ENCODE peak calls at places on chromosomes 5 and 9, in seven cellular contexts. One of them, this sample, is unnamed.

GRCh38 chr9:35333551-35333950 is 156.4 kb upstream of the RUSC2 start:
- DNase-seq in mammary epithelial cell: peak
- DNase-seq in HCT116: no peak
- DNase-seq in neural crest cell: no peak
- DNase-seq in left ventricle myocardium inferior: no peak
- DNase-seq in cardiac muscle cell: no peak
- DNase-seq in nephron progenitor cell: no peak
- DNase-seq in this sample: no peak

GRCh38 chr5:135847976-135848375 is 13.5 kb downstream of the SLC25A48 start:
- DNase-seq in mammary epithelial cell: no peak
- DNase-seq in nephron progenitor cell: no peak
- DNase-seq in left ventricle myocardium inferior: no peak
- DNase-seq in HCT116: no peak
- DNase-seq in neural crest cell: no peak
- DNase-seq in cardiac muscle cell: no peak
- DNase-seq in this sample: no peak

GRCh38 chr9:95585824-95586223 is 69.1 kb upstream of the PTCH1 start:
- DNase-seq in HCT116: no peak
- DNase-seq in cardiac muscle cell: no peak
- DNase-seq in nephron progenitor cell: no peak
- DNase-seq in neural crest cell: no peak
- DNase-seq in mammary epithelial cell: no peak
- DNase-seq in left ventricle myocardium inferior: no peak
- DNase-seq in this sample: no peak

GRCh38 chr9:70303268-70303667 is 44.5 kb downstream of the SMC5 start:
- DNase-seq in left ventricle myocardium inferior: no peak
- DNase-seq in cardiac muscle cell: no peak
- DNase-seq in HCT116: no peak
- DNase-seq in nephron progenitor cell: no peak
- DNase-seq in mammary epithelial cell: peak
- DNase-seq in neural crest cell: no peak
- DNase-seq in this sample: no peak

GRCh38 chr5:61467766-61468482 is 135.9 kb downstream of the ZSWIM6 start:
- DNase-seq in nephron progenitor cell: no peak
- DNase-seq in neural crest cell: no peak
- DNase-seq in HCT116: no peak
- DNase-seq in cardiac muscle cell: no peak
- DNase-seq in left ventricle myocardium inferior: no peak
- DNase-seq in mammary epithelial cell: peak
- DNase-seq in this sample: no peak

GRCh38 chr5:168132186-168132585 is 159.3 kb upstream of the WWC1 start:
- DNase-seq in mammary epithelial cell: no peak
- DNase-seq in nephron progenitor cell: no peak
- DNase-seq in cardiac muscle cell: no peak
- DNase-seq in neural crest cell: no peak
- DNase-seq in HCT116: no peak
- DNase-seq in left ventricle myocardium inferior: no peak
- DNase-seq in this sample: no peak

GRCh38 chr5:175281714-175282113 is 162.3 kb downstream of the DRD1 start:
- DNase-seq in left ventricle myocardium inferior: no peak
- DNase-seq in nephron progenitor cell: no peak
- DNase-seq in cardiac muscle cell: no peak
- DNase-seq in mammary epithelial cell: no peak
- DNase-seq in neural crest cell: no peak
- DNase-seq in HCT116: no peak
- DNase-seq in this sample: no peak

GRCh38 chr5:138789771-138790242 is 36.6 kb downstream of the CTNNA1 start:
- DNase-seq in mammary epithelial cell: peak
- DNase-seq in left ventricle myocardium inferior: no peak
- DNase-seq in nephron progenitor cell: peak
- DNase-seq in HCT116: peak
- DNase-seq in neural crest cell: no peak
- DNase-seq in cardiac muscle cell: peak
- DNase-seq in this sample: peak

GRCh38 chr9:121353246-121353975 is 16.6 kb downstream of the STOM start:
- DNase-seq in HCT116: no peak
- DNase-seq in cardiac muscle cell: no peak
- DNase-seq in neural crest cell: no peak
- DNase-seq in left ventricle myocardium inferior: no peak
- DNase-seq in mammary epithelial cell: no peak
- DNase-seq in nephron progenitor cell: no peak
- DNase-seq in this sample: peak

GRCh38 chr5:143673676-143674468 is 138.1 kb upstream of the HMHB1 start:
- DNase-seq in HCT116: no peak
- DNase-seq in mammary epithelial cell: peak
- DNase-seq in left ventricle myocardium inferior: no peak
- DNase-seq in neural crest cell: no peak
- DNase-seq in nephron progenitor cell: no peak
- DNase-seq in cardiac muscle cell: no peak
- DNase-seq in this sample: no peak

GRCh38 chr9:35954942-35955546 is 2.9 kb downstream of the OR2S2 start:
- DNase-seq in cardiac muscle cell: peak
- DNase-seq in HCT116: peak
- DNase-seq in mammary epithelial cell: peak
- DNase-seq in nephron progenitor cell: peak
- DNase-seq in left ventricle myocardium inferior: no peak
- DNase-seq in neural crest cell: peak
- DNase-seq in this sample: peak

GRCh38 chr9:90300901-90301688 is 341.5 kb downstream of the DIRAS2 start:
- DNase-seq in neural crest cell: no peak
- DNase-seq in left ventricle myocardium inferior: peak
- DNase-seq in mammary epithelial cell: peak
- DNase-seq in cardiac muscle cell: no peak
- DNase-seq in nephron progenitor cell: no peak
- DNase-seq in HCT116: peak
- DNase-seq in this sample: no peak

GRCh38 chr5:112738180-112738560 is 485 bp downstream of the APC start:
- DNase-seq in cardiac muscle cell: no peak
- DNase-seq in neural crest cell: no peak
- DNase-seq in nephron progenitor cell: peak
- DNase-seq in left ventricle myocardium inferior: no peak
- DNase-seq in mammary epithelial cell: no peak
- DNase-seq in HCT116: no peak
- DNase-seq in this sample: no peak

GRCh38 chr9:133839822-133840329 is 101.7 kb upstream of the SARDH start:
- DNase-seq in nephron progenitor cell: no peak
- DNase-seq in cardiac muscle cell: no peak
- DNase-seq in HCT116: no peak
- DNase-seq in neural crest cell: no peak
- DNase-seq in left ventricle myocardium inferior: peak
- DNase-seq in mammary epithelial cell: no peak
- DNase-seq in this sample: no peak

GRCh38 chr9:116390306-116391228 is 237.0 kb downstream of the PAPPA start:
- DNase-seq in cardiac muscle cell: no peak
- DNase-seq in left ventricle myocardium inferior: no peak
- DNase-seq in neural crest cell: no peak
- DNase-seq in HCT116: no peak
- DNase-seq in mammary epithelial cell: no peak
- DNase-seq in nephron progenitor cell: no peak
- DNase-seq in this sample: no peak

GRCh38 chr5:143105216-143105905 is 298.1 kb downstream of the NR3C1 start:
- DNase-seq in HCT116: no peak
- DNase-seq in cardiac muscle cell: no peak
- DNase-seq in left ventricle myocardium inferior: no peak
- DNase-seq in nephron progenitor cell: no peak
- DNase-seq in mammary epithelial cell: no peak
- DNase-seq in neural crest cell: no peak
- DNase-seq in this sample: no peak

GRCh38 chr5:103295424-103295823 is 36.9 kb downstream of the MACIR start:
- DNase-seq in neural crest cell: no peak
- DNase-seq in cardiac muscle cell: no peak
- DNase-seq in mammary epithelial cell: no peak
- DNase-seq in nephron progenitor cell: no peak
- DNase-seq in left ventricle myocardium inferior: no peak
- DNase-seq in HCT116: no peak
- DNase-seq in this sample: no peak

GRCh38 chr5:163379298-163380155 is 57.9 kb upstream of the CCNG1 start:
- DNase-seq in cardiac muscle cell: no peak
- DNase-seq in HCT116: peak
- DNase-seq in neural crest cell: no peak
- DNase-seq in mammary epithelial cell: peak
- DNase-seq in left ventricle myocardium inferior: no peak
- DNase-seq in nephron progenitor cell: no peak
- DNase-seq in this sample: no peak

GRCh38 chr5:178533136-178533535 is 57.1 kb downstream of the COL23A1 start:
- DNase-seq in left ventricle myocardium inferior: no peak
- DNase-seq in nephron progenitor cell: no peak
- DNase-seq in cardiac muscle cell: no peak
- DNase-seq in HCT116: no peak
- DNase-seq in neural crest cell: no peak
- DNase-seq in mammary epithelial cell: no peak
- DNase-seq in this sample: no peak
- TF ChIP-seq CTCF in left ventricle myocardium inferior: no peak
- TF ChIP-seq CTCF in nephron progenitor cell: no peak
- TF ChIP-seq CTCF in cardiac muscle cell: no peak
- TF ChIP-seq CTCF in HCT116: no peak
- TF ChIP-seq CTCF in neural crest cell: no peak
- TF ChIP-seq CTCF in mammary epithelial cell: no peak
- TF ChIP-seq CTCF in this sample: no peak

GRCh38 chr5:56273376-56274005 is 40.4 kb upstream of the ANKRD55 start:
- DNase-seq in HCT116: no peak
- DNase-seq in neural crest cell: no peak
- DNase-seq in cardiac muscle cell: no peak
- DNase-seq in nephron progenitor cell: no peak
- DNase-seq in left ventricle myocardium inferior: no peak
- DNase-seq in mammary epithelial cell: no peak
- DNase-seq in this sample: no peak

GRCh38 chr5:56272765-56273164 is 39.6 kb upstream of the ANKRD55 start:
- DNase-seq in mammary epithelial cell: no peak
- DNase-seq in HCT116: no peak
- DNase-seq in cardiac muscle cell: no peak
- DNase-seq in nephron progenitor cell: no peak
- DNase-seq in neural crest cell: no peak
- DNase-seq in left ventricle myocardium inferior: no peak
- DNase-seq in this sample: no peak

GRCh38 chr5:56269216-56269927 is 36.2 kb upstream of the ANKRD55 start:
- DNase-seq in left ventricle myocardium inferior: no peak
- DNase-seq in mammary epithelial cell: peak
- DNase-seq in neural crest cell: peak
- DNase-seq in nephron progenitor cell: peak
- DNase-seq in cardiac muscle cell: peak
- DNase-seq in HCT116: peak
- DNase-seq in this sample: peak

GRCh38 chr5:56270058-56270457 is 36.9 kb upstream of the ANKRD55 start:
- DNase-seq in left ventricle myocardium inferior: no peak
- DNase-seq in cardiac muscle cell: peak
- DNase-seq in HCT116: no peak
- DNase-seq in neural crest cell: no peak
- DNase-seq in nephron progenitor cell: no peak
- DNase-seq in mammary epithelial cell: peak
- DNase-seq in this sample: no peak

DNA sequence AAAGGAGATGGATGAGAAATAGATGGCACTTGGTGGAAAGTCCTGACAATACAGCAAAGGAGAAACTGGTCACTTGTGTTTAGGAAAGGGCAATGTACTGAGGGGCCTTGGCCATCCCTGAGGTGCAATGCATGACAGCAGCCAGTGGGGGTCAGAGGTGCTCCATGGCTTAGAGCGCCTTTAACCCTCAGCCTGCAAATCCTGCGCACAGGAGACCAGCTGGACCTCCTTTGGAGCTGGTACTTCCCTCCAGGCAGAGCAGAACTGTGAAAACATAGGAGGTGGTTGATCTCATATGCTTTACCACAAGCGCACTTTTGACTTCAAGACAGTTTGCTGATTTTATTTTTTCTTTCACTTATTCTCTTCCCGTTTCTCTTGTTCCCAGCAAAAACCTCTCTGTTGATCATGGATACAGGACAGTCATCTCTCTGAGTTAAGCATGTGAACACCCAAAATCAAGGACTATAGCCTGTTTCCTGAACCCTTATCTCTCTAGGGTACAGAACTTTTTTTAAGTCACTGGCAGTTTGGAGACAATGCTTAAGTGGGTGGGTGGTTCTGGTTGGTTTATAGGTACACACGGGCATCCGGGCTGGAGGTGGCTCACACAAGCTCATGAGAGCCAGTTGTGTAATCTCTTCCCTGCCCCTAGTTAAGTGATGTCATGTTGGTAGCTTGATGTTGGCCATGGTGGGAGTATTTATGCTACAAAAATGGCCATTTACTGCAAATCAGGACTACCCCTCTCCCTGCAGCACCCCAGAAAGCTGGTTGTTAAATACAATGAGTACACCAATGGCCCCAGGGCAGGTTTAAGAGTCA is 37.6 kb upstream of the ANKRD55 start:
- DNase-seq in HCT116: peak
- DNase-seq in nephron progenitor cell: peak
- DNase-seq in mammary epithelial cell: peak
- DNase-seq in neural crest cell: peak
- DNase-seq in cardiac muscle cell: peak
- DNase-seq in left ventricle myocardium inferior: peak
- DNase-seq in this sample: peak
- TF ChIP-seq CTCF in HCT116: peak
- TF ChIP-seq CTCF in nephron progenitor cell: peak
- TF ChIP-seq CTCF in mammary epithelial cell: peak
- TF ChIP-seq CTCF in neural crest cell: peak
- TF ChIP-seq CTCF in cardiac muscle cell: peak
- TF ChIP-seq CTCF in left ventricle myocardium inferior: peak
- TF ChIP-seq CTCF in this sample: peak

GRCh38 chr5:36414869-36415282 is 113.2 kb upstream of the RANBP3L start:
- DNase-seq in neural crest cell: no peak
- DNase-seq in left ventricle myocardium inferior: no peak
- DNase-seq in mammary epithelial cell: peak
- DNase-seq in nephron progenitor cell: peak
- DNase-seq in HCT116: peak
- DNase-seq in cardiac muscle cell: peak
- DNase-seq in this sample: no peak
- TF ChIP-seq CTCF in neural crest cell: peak
- TF ChIP-seq CTCF in left ventricle myocardium inferior: peak
- TF ChIP-seq CTCF in mammary epithelial cell: peak
- TF ChIP-seq CTCF in nephron progenitor cell: peak
- TF ChIP-seq CTCF in HCT116: peak
- TF ChIP-seq CTCF in cardiac muscle cell: peak
- TF ChIP-seq CTCF in this sample: peak

DNA sequence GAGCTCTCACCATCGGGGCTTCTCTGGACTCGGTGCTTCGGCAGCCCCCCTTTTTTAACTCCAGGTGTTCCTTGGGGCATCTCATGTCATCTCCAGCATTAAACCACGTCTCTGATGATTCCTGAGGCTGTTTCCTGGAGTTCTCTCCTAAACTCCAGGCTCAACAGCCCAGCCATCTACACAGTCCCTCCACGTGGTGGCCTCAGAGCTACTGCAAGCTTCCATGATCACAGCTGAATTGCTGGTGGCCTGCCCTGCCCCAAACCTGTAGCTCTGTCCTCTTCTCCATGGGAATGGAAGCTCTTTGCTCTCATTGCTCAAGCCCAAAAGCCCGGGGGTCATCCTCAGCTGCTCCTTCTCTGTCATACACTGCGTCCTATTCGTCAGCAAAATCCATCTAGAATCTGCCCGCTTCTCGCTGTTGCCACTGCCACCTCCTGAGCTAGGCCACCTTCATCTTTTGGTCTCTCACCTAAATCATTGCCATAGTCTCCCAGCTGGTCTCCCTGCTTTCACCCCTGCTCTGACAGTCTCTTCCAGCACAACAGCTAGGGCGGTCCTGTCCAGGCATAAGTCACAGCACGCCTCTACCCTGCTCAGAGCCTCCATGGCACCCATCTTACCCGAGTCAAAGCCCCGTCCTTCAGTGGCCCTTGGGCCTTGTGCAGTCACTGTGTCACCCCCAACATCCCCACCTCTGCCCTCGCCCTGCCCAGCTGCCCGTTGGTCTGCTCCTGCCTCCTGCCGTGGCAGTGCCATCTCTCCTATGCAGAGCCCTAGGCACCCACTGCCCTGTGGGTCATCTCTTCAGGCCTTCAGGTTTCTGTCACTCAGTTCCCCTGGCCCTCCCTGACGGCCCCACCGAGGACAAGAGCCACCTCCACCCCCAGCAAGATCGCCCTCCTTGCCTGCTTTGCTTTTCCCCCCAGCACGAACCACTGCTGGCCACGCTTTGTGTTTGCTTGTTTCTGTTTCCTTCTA is 6.4 kb downstream of the B4GALT7 start:
- DNase-seq in cardiac muscle cell: no peak
- DNase-seq in mammary epithelial cell: no peak
- DNase-seq in left ventricle myocardium inferior: no peak
- DNase-seq in HCT116: no peak
- DNase-seq in nephron progenitor cell: no peak
- DNase-seq in neural crest cell: no peak
- DNase-seq in this sample: no peak
- TF ChIP-seq CTCF in cardiac muscle cell: no peak
- TF ChIP-seq CTCF in mammary epithelial cell: no peak
- TF ChIP-seq CTCF in left ventricle myocardium inferior: no peak
- TF ChIP-seq CTCF in HCT116: no peak
- TF ChIP-seq CTCF in nephron progenitor cell: no peak
- TF ChIP-seq CTCF in neural crest cell: no peak
- TF ChIP-seq CTCF in this sample: no peak